ENCODE peak calls at places on chromosomes 12 and 14, in ten cellular contexts. S is A549, H is astrocyte, L is HFFc6, B is pancreas, F is left ventricle myocardium inferior, W is astrocyte of the cerebellum, C is endothelial cell, V is endothelial cell of umbilical vein, Q is MM.1S. P is an unnamed sample.

GRCh38 chr12:25924535-25925001 is 33.9 kb upstream of the RASSF8 start:
- DNase-seq in S (peak), F (no peak), W (no peak), Q (no peak), B (no peak), L (peak), H (no peak), C (no peak), V (peak), P (no peak)

GRCh38 chr12:50612882-50613281 is 108.1 kb downstream of the DIP2B start:
- DNase-seq in L (no peak), C (no peak), V (no peak), Q (no peak), F (no peak), S (no peak), W (no peak), B (no peak), H (no peak), P (no peak)

GRCh38 chr14:65303185-65303901 is 109.2 kb upstream of the FUT8 start:
- DNase-seq in S (no peak), L (peak), C (no peak), H (peak), W (no peak), F (no peak), B (no peak), V (no peak), Q (no peak), P (no peak)

GRCh38 chr12:131128556-131128955 is 174.8 kb downstream of the ADGRD1 start:
- DNase-seq in V (no peak), H (no peak), F (no peak), B (no peak), C (no peak), S (no peak), W (no peak), Q (no peak), L (no peak), P (no peak)

GRCh38 chr14:89276424-89276975 is 140.5 kb downstream of the FOXN3 start:
- DNase-seq in V (no peak), B (no peak), S (no peak), H (peak), W (peak), F (no peak), Q (no peak), C (no peak), L (no peak), P (peak)

GRCh38 chr14:83827383-83827782 is 1702.6 kb upstream of the FLRT2 start:
- DNase-seq in F (no peak), H (no peak), B (no peak), L (no peak), Q (no peak), V (peak), W (no peak), S (no peak), C (no peak), P (no peak)

GRCh38 chr12:754871-755562 is 2.6 kb downstream of the WNK1 start:
- DNase-seq in V (peak), L (peak), W (no peak), H (peak), S (peak), Q (peak), B (no peak), C (no peak), F (no peak), P (peak)

GRCh38 chr12:613996-614726 is 49.1 kb downstream of the NINJ2 start:
- DNase-seq in V (peak), F (peak), B (no peak), H (no peak), C (no peak), W (no peak), L (no peak), Q (no peak), S (peak), P (no peak)

GRCh38 chr12:58871557-58871956 is 48.7 kb downstream of the LRIG3 start:
- DNase-seq in L (peak), V (no peak), H (no peak), W (no peak), F (no peak), B (no peak), Q (no peak), C (no peak), S (no peak), P (no peak)

GRCh38 chr12:53191096-53191884 is 10.6 kb upstream of the CSAD start:
- DNase-seq in W (no peak), L (no peak), H (no peak), F (no peak), S (no peak), C (no peak), V (no peak), Q (peak), B (no peak), P (no peak)

GRCh38 chr14:74882103-74882920 is 596 bp downstream of the DLST start:
- DNase-seq in B (no peak), F (peak), S (peak), V (peak), H (peak), W (no peak), Q (peak), L (peak), C (peak), P (peak)

GRCh38 chr12:58502857-58503256 is 417.4 kb downstream of the LRIG3 start:
- DNase-seq in L (no peak), W (no peak), Q (no peak), H (no peak), F (no peak), B (no peak), S (no peak), V (peak), C (no peak), P (no peak)

GRCh38 chr12:43580601-43581000 is 28.6 kb upstream of the ADAMTS20 start:
- DNase-seq in Q (no peak), L (no peak), C (no peak), F (no peak), S (no peak), H (no peak), B (no peak), W (no peak), V (no peak), P (no peak)

GRCh38 chr12:6182279-6182898 is 17.8 kb upstream of the CD9 start:
- DNase-seq in Q (no peak), S (no peak), H (peak), W (no peak), V (peak), F (peak), B (no peak), C (no peak), L (peak), P (no peak)

DNA sequence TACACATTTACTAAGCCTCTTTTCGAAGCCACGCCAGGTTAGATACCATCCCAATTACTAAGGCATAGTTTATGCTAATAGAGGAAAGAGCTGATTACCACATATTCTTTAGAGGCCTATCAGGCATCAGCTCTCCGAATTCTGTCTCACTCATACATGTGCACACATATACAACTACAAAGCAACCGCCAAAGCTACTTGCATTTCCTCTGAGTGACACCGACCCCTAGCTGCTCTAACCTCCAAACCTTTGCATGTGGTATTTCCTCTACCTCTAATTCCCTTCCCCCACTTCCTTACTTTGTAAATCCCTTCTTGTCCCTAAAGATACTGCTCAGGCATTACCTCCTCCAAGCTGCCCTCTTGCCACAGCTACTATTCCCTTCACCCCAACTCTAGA is 107.2 kb downstream of the DUSP6 start:
- DNase-seq in B (no peak), C (no peak), L (peak), H (peak), V (no peak), F (no peak), S (no peak), W (no peak), Q (peak), P (no peak)
- TF ChIP-seq CTCF in B (no peak), C (no peak), L (no peak), H (no peak), V (no peak), F (no peak), S (no peak), W (no peak), Q (peak), P (no peak)

GRCh38 chr14:20350280-20350679 is 6.8 kb downstream of the PARP2 start:
- DNase-seq in Q (no peak), B (no peak), H (no peak), F (no peak), V (peak), C (no peak), L (peak), W (no peak), S (no peak), P (no peak)

GRCh38 chr14:20347747-20348146 is 4.3 kb downstream of the PARP2 start:
- DNase-seq in Q (no peak), V (no peak), B (no peak), W (no peak), S (no peak), C (no peak), F (no peak), H (no peak), L (no peak), P (no peak)

GRCh38 chr14:20345366-20345765 is 1.9 kb downstream of the PARP2 start:
- DNase-seq in C (no peak), L (no peak), H (no peak), W (no peak), Q (no peak), V (no peak), B (no peak), F (no peak), S (no peak), P (no peak)

GRCh38 chr14:20346713-20347112 is 3.3 kb downstream of the PARP2 start:
- DNase-seq in L (no peak), F (no peak), V (no peak), B (no peak), W (no peak), H (no peak), C (no peak), S (no peak), Q (no peak), P (no peak)

DNA sequence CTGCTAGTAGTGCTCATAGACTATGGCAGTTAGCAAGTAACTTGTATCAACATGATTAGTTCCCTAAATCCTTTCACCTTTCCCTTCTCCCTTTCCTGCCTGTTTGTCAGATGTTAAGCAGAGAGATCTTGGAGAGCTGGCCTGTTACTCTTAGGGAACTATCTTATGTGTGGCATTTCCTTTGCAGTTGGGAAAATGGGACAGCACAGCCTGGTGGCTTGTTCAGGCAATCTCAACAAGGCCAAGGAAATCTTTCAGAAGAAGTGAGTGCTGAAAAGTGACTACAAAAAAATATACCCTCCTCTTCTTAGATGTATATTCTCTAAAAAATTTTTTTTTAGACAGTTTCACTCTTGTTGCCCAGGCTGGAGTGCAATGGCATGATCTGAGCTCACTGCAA is 7.4 kb downstream of the PARP2 start:
- DNase-seq in H (no peak), S (no peak), L (peak), V (peak), C (no peak), B (no peak), W (no peak), Q (no peak), F (no peak), P (no peak)
- TF ChIP-seq CTCF in H (peak), S (no peak), L (peak), V (peak), C (no peak), B (no peak), W (peak), Q (peak), F (peak), P (no peak)

DNA sequence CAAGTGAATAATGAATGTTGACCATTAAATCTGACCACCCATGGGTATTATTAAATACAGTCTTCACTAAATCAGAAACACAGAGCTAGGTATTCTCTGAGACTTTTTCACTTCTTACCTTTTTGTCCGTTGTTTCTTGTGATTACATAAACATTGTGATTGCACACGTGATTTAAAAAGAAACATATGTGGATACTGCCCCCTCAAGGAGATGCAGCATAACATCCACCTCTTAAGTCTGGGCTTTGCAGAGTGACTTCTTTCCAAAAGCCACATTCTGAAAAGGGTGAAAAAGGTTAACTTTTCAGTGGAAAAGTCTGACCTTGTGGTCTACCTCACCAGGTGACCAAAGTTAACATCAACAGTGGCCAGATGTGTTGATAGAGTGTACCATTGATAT is 185.5 kb upstream of the FAR2 start:
- DNase-seq in V (peak), L (peak), B (no peak), F (no peak), H (peak), C (no peak), S (peak), W (no peak), Q (peak), P (no peak)
- TF ChIP-seq CTCF in V (peak), L (peak), B (no peak), F (peak), H (peak), C (peak), S (peak), W (peak), Q (peak), P (peak)

GRCh38 chr12:62694632-62695031 is 228.0 kb downstream of the MON2 start:
- DNase-seq in S (no peak), L (no peak), F (no peak), V (no peak), C (no peak), W (no peak), B (no peak), H (no peak), Q (no peak), P (no peak)

GRCh38 chr12:62695696-62696095 is 229.1 kb downstream of the MON2 start:
- DNase-seq in W (no peak), B (no peak), H (no peak), S (no peak), F (no peak), V (no peak), C (no peak), L (no peak), Q (no peak), P (no peak)

GRCh38 chr12:62700091-62700490 is 233.5 kb downstream of the MON2 start:
- DNase-seq in F (no peak), S (no peak), Q (no peak), W (no peak), V (no peak), L (peak), B (no peak), H (no peak), C (no peak), P (no peak)

GRCh38 chr12:62698701-62699101 is 232.1 kb downstream of the MON2 start:
- DNase-seq in F (no peak), S (no peak), H (peak), W (no peak), Q (no peak), V (peak), L (peak), C (no peak), B (no peak), P (no peak)

GRCh38 chr12:62697893-62698292 is 231.3 kb downstream of the MON2 start:
- DNase-seq in S (no peak), H (no peak), Q (no peak), B (no peak), L (no peak), W (no peak), F (no peak), V (peak), C (no peak), P (no peak)
- TF ChIP-seq CTCF in S (no peak), H (no peak), Q (no peak), B (no peak), L (no peak), W (no peak), F (no peak), V (no peak), C (no peak), P (no peak)

DNA sequence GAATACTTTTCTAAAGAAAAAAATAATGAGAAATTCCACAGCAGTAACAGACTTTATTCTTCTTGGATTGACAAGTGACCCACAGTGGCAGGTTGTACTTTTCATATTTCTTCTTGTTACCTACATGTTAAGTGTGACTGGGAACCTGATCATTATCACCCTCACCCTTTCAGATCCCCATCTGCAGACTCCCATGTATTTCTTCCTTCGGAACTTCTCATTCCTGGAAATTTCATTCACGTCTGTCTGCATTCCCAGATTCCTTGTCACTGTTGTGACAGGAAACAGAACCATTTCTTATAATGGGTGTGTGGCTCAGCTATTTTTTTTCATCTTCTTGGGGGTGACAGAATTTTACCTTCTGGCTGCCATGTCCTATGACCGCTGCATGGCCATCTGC is 2.3 kb downstream of the OR6C75 start:
- DNase-seq in H (no peak), S (no peak), B (no peak), L (no peak), C (no peak), V (no peak), F (no peak), Q (no peak), W (no peak), P (no peak)
- TF ChIP-seq CTCF in H (no peak), S (no peak), B (no peak), L (no peak), C (no peak), V (no peak), F (no peak), Q (no peak), W (no peak), P (no peak)

P was measured in GM13977.